ENCODE peak calls at places on chromosomes 4 and X, in five cellular contexts. Y is CD8-positive, alpha-beta memory T cell; B is mucosa of descending colon; D is K562; A is A549. H is an unnamed sample.

GRCh38 chrX:40152706-40153334 is 55.1 kb upstream of the BCOR start:
- DNase-seq in A (peak; percentile 42), Y (no peak), D (no peak), B (peak; percentile 67), H (peak; percentile 66)

GRCh38 chr4:143082698-143083097 is 102.0 kb upstream of the USP38 start:
- DNase-seq in D (no peak), Y (no peak), B (no peak), A (no peak), H (no peak)

GRCh38 chr4:28636971-28637370 is 1776.3 kb downstream of the STIM2 start:
- DNase-seq in D (no peak), A (no peak), B (no peak), Y (no peak), H (no peak)

GRCh38 chr4:30653291-30653690 is 66.9 kb upstream of the PCDH7 start:
- DNase-seq in Y (no peak), D (no peak), B (no peak), A (no peak), H (no peak)

GRCh38 chr4:121784975-121785374 is 16.1 kb upstream of the EXOSC9 start:
- DNase-seq in B (no peak), Y (no peak), D (no peak), A (peak; percentile 73), H (no peak)

GRCh38 chr4:53921856-53922255 is 142.5 kb downstream of the CHIC2 start:
- DNase-seq in B (no peak), A (no peak), D (no peak), Y (no peak), H (no peak)

GRCh38 chrX:3627579-3627978 is 85.9 kb downstream of the PRKX start:
- DNase-seq in D (no peak), A (no peak), B (no peak), Y (no peak), H (no peak)

GRCh38 chr4:135382280-135382679 is 1180.7 kb upstream of the PABPC4L start:
- DNase-seq in B (no peak), Y (no peak), D (no peak), A (peak; percentile 3), H (no peak)

GRCh38 chr4:108377021-108377420 is 208.3 kb upstream of the LEF1 start:
- DNase-seq in A (no peak), Y (no peak), B (no peak), D (no peak), H (no peak)

GRCh38 chrX:69305333-69306062 is 140.2 kb upstream of the PJA1 start:
- DNase-seq in B (no peak), Y (no peak), A (no peak), D (no peak), H (peak; percentile 88)

GRCh38 chrX:24956828-24957227 is 58.9 kb downstream of the ARX start:
- DNase-seq in Y (no peak), D (no peak), A (peak; percentile 12), B (no peak), H (no peak)

GRCh38 chr4:8844976-8845690 is 26.5 kb downstream of the HMX1 start:
- DNase-seq in B (peak; percentile 10), Y (no peak), A (no peak), D (no peak), H (peak; percentile 1)

GRCh38 chrX:149881081-149881711 is at the start of gene MAGEA8:
- DNase-seq in B (no peak), A (no peak), D (peak; percentile 66), Y (no peak), H (peak; percentile 52)

GRCh38 chrX:105694839-105695238 is 127.5 kb upstream of the NRK start:
- DNase-seq in A (no peak), D (no peak), Y (no peak), B (no peak), H (no peak)

GRCh38 chr4:15414601-15415091 is 13.2 kb upstream of the C1QTNF7 start:
- DNase-seq in D (no peak), B (no peak), A (peak; percentile 16), Y (no peak), H (no peak)

GRCh38 chr4:117324851-117325491 is 239.6 kb upstream of the TRAM1L1 start:
- DNase-seq in D (no peak), B (no peak), Y (no peak), A (no peak), H (no peak)

GRCh38 chrX:110034036-110034435 is 31.1 kb downstream of the TMEM164 start:
- DNase-seq in B (no peak), A (no peak), Y (no peak), D (no peak), H (no peak)

GRCh38 chrX:40878821-40879571 is 143.7 kb upstream of the MED14 start:
- DNase-seq in Y (no peak), A (no peak), D (no peak), B (no peak), H (peak; percentile 53)

GRCh38 chr4:6018331-6018730 is at the start of gene C4orf50:
- DNase-seq in Y (no peak), B (no peak), D (no peak), A (no peak), H (no peak)

GRCh38 chrX:150202641-150203248 is 160.4 kb upstream of the MAMLD1 start:
- DNase-seq in Y (no peak), D (no peak), A (peak; percentile 8), B (no peak), H (no peak)

GRCh38 chr4:156190606-156191005 is 236.9 kb upstream of the CTSO start:
- DNase-seq in B (no peak), Y (no peak), D (no peak), A (no peak), H (no peak)

GRCh38 chr4:164012396-164013027 is 518.0 kb downstream of the TMA16 start:
- DNase-seq in B (no peak), D (no peak), A (peak; percentile 10), Y (no peak), H (peak; percentile 66)

GRCh38 chr4:121373841-121374240 is 7.0 kb downstream of the QRFPR start:
- DNase-seq in A (no peak), Y (no peak), B (no peak), D (no peak), H (no peak)

DNA sequence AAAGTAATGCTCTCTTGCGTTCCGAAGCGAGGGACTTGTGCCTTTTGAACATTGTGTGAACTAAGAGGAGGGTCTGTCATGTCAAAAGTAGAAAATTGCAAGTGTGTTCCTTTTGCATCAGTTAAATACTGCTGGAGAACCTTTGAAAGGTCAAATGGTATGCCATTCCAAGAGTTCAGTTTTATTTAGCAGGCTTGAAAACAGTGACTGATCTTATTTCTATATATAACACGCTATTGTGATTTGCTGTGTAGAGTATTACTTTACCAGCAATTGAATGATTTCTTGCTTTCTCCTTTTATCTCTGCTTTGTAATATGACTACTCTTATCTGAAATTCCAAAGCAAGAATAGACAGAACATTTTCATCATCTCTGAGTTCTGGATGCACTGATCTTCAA is at the start of gene TECRL:
- DNase-seq in Y (no peak), A (no peak), B (no peak), D (no peak), H (no peak)
- H3K4me3 ChIP-seq in Y (no peak within 1 kb of the TSS), A (no peak within 1 kb of the TSS), B (no peak within 1 kb of the TSS), D (no peak within 1 kb of the TSS), H (no peak within 1 kb of the TSS)

GRCh38 chr4:41204400-41204978 is 9.9 kb downstream of the APBB2 start:
- DNase-seq in Y (no peak), B (no peak), D (no peak), A (peak; percentile 9), H (peak; percentile 50)
- H3K4me1 ChIP-seq in Y (no peaks in the 10 kb centered on the region), B (peaks cover 9% of the 10 kb centered on the region), D (no peaks in the 10 kb centered on the region), A (peaks cover 23% of the 10 kb centered on the region), H (peaks cover 27% of the 10 kb centered on the region)

GRCh38 chr4:119227690-119228089 is 15.2 kb downstream of the USP53 start:
- DNase-seq in D (no peak), Y (no peak), B (no peak), A (no peak), H (no peak)
- H3K4me3 ChIP-seq in D (no peak overlapping the region), Y (no peak overlapping the region), B (no peak overlapping the region), A (no peak overlapping the region), H (no peak overlapping the region)

DNA sequence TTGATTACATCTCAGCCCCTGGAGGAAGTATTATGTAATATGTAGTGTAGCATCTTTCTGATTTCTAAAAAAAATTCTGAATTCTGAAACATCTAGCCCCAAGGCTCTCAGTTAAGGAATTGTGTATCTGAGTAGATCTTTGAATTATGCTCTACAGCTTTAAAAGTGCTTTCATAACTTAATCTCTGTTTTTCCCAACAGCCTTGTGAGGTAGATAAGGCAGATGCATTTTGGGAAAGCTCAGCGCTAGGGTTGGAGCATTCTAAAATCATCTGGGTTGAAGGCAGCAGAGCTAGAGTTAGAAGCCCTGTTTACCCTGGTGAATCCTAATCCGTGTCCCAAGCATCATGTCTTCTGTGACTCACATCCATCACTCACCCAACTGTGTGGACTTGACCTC is 49.8 kb downstream of the FNIP2 start:
- DNase-seq in Y (no peak), D (no peak), B (no peak), A (no peak), H (no peak)
- H3K4me1 ChIP-seq in Y (no peaks in the 10 kb centered on the region), D (peaks cover 9% of the 10 kb centered on the region), B (peaks cover 54% of the 10 kb centered on the region), A (peaks cover 18% of the 10 kb centered on the region), H (peaks cover 8% of the 10 kb centered on the region)

GRCh38 chr4:185772391-185773093 is 39.5 kb downstream of the SORBS2 start:
- DNase-seq in A (no peak), D (no peak), Y (no peak), B (no peak), H (no peak)
- H3K4me3 ChIP-seq in A (no peak overlapping the region), D (no peak overlapping the region), Y (no peak overlapping the region), B (no peak overlapping the region), H (no peak overlapping the region)

GRCh38 chrX:71542825-71543224 is 9.9 kb downstream of the OGT start:
- DNase-seq in B (no peak), A (no peak), D (no peak), Y (no peak), H (no peak)
- H3K4me1 ChIP-seq in B (peaks cover 5% of the 10 kb centered on the region), A (peaks cover 68% of the 10 kb centered on the region), D (peaks cover 3% of the 10 kb centered on the region), Y (peaks cover 39% of the 10 kb centered on the region), H (peaks cover 45% of the 10 kb centered on the region)

GRCh38 chr4:25104561-25104960 is 55.7 kb downstream of the SEPSECS start:
- DNase-seq in B (no peak), Y (no peak), D (no peak), A (no peak), H (no peak)
- H3K4me3 ChIP-seq in B (no peak overlapping the region), Y (no peak overlapping the region), D (no peak overlapping the region), A (no peak overlapping the region), H (no peak overlapping the region)

DNA sequence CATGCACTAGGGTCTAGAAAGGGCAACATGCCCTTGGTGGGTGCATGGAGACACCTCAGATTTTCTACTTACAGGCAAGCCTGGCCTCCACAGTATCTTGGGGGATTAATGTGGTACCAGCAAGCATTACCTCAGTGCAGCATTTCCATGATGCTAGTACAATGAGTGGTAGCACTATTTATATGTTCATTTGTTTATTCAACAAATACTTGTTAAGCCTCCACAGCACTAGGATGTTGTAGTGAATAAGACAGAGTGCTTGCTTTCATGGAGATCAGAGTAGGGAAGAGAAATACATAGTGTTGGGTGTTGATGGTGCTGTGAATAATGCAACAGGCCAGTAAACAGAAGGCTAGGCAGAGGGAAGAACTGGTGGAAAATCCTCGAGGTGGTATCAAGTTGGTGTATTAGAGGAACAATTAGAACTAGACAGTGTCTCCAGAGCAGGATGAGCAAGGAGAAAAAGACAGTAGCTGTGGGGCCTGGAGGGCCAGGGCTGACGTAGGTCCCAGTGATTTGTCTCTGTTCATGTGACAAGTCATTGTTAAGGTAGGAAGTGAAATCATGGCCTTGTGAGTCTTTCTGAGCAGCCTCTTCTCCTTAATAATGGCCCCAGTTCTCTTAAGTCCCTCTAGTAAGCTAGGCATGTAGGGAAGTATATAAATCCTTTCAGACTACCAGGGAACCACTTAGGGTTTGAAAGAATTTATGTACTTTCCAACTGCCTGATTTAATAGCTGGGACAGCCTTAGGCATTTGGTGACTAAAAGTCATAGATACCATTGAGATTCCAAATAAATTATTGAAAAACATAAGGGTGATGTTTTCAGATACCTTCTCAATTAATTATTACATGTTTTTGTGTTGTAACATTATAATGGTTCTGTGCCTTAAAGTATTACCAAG is 133.2 kb downstream of the KLHL8 start:
- DNase-seq in D (no peak), Y (no peak), A (no peak), B (no peak), H (peak; percentile 28)
- H3K4me1 ChIP-seq in D (no peaks in the 10 kb centered on the region), Y (no peaks in the 10 kb centered on the region), A (peaks cover 17% of the 10 kb centered on the region), B (peaks cover 8% of the 10 kb centered on the region), H (peaks cover 3% of the 10 kb centered on the region)

H was measured in HAP-1.